ENCODE peak calls at places on chromosomes 11 and 22, in ten cellular contexts. One of them, this sample, is unnamed.

GRCh38 chr11:35529971-35530495 is 4.6 kb upstream of the PAMR1 start:
- DNase-seq in AG09309: peak
- DNase-seq in AG09319: peak
- DNase-seq in omental fat pad: no peak
- DNase-seq in uterus: peak
- DNase-seq in breast epithelium: no peak
- DNase-seq in WTC11: no peak
- DNase-seq in lower leg skin: no peak
- DNase-seq in foreskin fibroblast: peak
- DNase-seq in cardiac muscle cell: no peak
- DNase-seq in this sample: no peak

GRCh38 chr11:4826425-4826824 is 5.3 kb downstream of the OR51F2 start:
- DNase-seq in uterus: no peak
- DNase-seq in cardiac muscle cell: no peak
- DNase-seq in foreskin fibroblast: peak
- DNase-seq in lower leg skin: no peak
- DNase-seq in breast epithelium: no peak
- DNase-seq in omental fat pad: no peak
- DNase-seq in AG09319: no peak
- DNase-seq in AG09309: no peak
- DNase-seq in WTC11: no peak
- DNase-seq in this sample: no peak

GRCh38 chr11:6686006-6686405 is 2.9 kb upstream of the MRPL17 start:
- DNase-seq in breast epithelium: no peak
- DNase-seq in uterus: no peak
- DNase-seq in cardiac muscle cell: no peak
- DNase-seq in WTC11: no peak
- DNase-seq in omental fat pad: no peak
- DNase-seq in AG09309: no peak
- DNase-seq in foreskin fibroblast: peak
- DNase-seq in lower leg skin: no peak
- DNase-seq in AG09319: no peak
- DNase-seq in this sample: no peak

GRCh38 chr11:35030716-35031213 is 108.2 kb upstream of the CD44 start:
- DNase-seq in cardiac muscle cell: no peak
- DNase-seq in AG09319: no peak
- DNase-seq in lower leg skin: peak
- DNase-seq in uterus: peak
- DNase-seq in AG09309: peak
- DNase-seq in foreskin fibroblast: peak
- DNase-seq in breast epithelium: no peak
- DNase-seq in WTC11: no peak
- DNase-seq in omental fat pad: peak
- DNase-seq in this sample: no peak

GRCh38 chr22:40394607-40395006 is 24.2 kb downstream of the SGSM3 start:
- DNase-seq in AG09309: no peak
- DNase-seq in foreskin fibroblast: no peak
- DNase-seq in WTC11: no peak
- DNase-seq in breast epithelium: no peak
- DNase-seq in cardiac muscle cell: no peak
- DNase-seq in omental fat pad: no peak
- DNase-seq in AG09319: no peak
- DNase-seq in uterus: no peak
- DNase-seq in lower leg skin: no peak
- DNase-seq in this sample: no peak

GRCh38 chr22:41352058-41352457 is 29.7 kb upstream of the TEF start:
- DNase-seq in breast epithelium: no peak
- DNase-seq in AG09319: no peak
- DNase-seq in omental fat pad: no peak
- DNase-seq in lower leg skin: no peak
- DNase-seq in AG09309: peak
- DNase-seq in WTC11: no peak
- DNase-seq in cardiac muscle cell: no peak
- DNase-seq in foreskin fibroblast: peak
- DNase-seq in uterus: no peak
- DNase-seq in this sample: no peak

GRCh38 chr11:12803086-12803826 is 129.0 kb downstream of the TEAD1 start:
- DNase-seq in AG09319: no peak
- DNase-seq in uterus: no peak
- DNase-seq in breast epithelium: no peak
- DNase-seq in lower leg skin: no peak
- DNase-seq in cardiac muscle cell: no peak
- DNase-seq in AG09309: no peak
- DNase-seq in omental fat pad: no peak
- DNase-seq in WTC11: no peak
- DNase-seq in foreskin fibroblast: peak
- DNase-seq in this sample: no peak

GRCh38 chr22:45469573-45470383 is 32.9 kb upstream of the FBLN1 start:
- DNase-seq in cardiac muscle cell: no peak
- DNase-seq in foreskin fibroblast: peak
- DNase-seq in WTC11: no peak
- DNase-seq in AG09309: peak
- DNase-seq in AG09319: no peak
- DNase-seq in breast epithelium: no peak
- DNase-seq in uterus: no peak
- DNase-seq in omental fat pad: peak
- DNase-seq in lower leg skin: no peak
- DNase-seq in this sample: no peak

GRCh38 chr22:42076764-42077485 is 2.6 kb upstream of the SMDT1 start:
- DNase-seq in uterus: no peak
- DNase-seq in foreskin fibroblast: no peak
- DNase-seq in omental fat pad: no peak
- DNase-seq in AG09319: no peak
- DNase-seq in lower leg skin: no peak
- DNase-seq in cardiac muscle cell: no peak
- DNase-seq in AG09309: no peak
- DNase-seq in breast epithelium: no peak
- DNase-seq in WTC11: no peak
- DNase-seq in this sample: no peak

GRCh38 chr11:1129666-1130160 is 28.0 kb upstream of the MUC5AC start:
- DNase-seq in lower leg skin: no peak
- DNase-seq in cardiac muscle cell: no peak
- DNase-seq in uterus: no peak
- DNase-seq in AG09319: no peak
- DNase-seq in breast epithelium: no peak
- DNase-seq in foreskin fibroblast: no peak
- DNase-seq in WTC11: peak
- DNase-seq in omental fat pad: no peak
- DNase-seq in AG09309: no peak
- DNase-seq in this sample: no peak

GRCh38 chr11:61828629-61829407 is 718 bp downstream of the FADS2 start:
- DNase-seq in WTC11: peak
- DNase-seq in omental fat pad: no peak
- DNase-seq in breast epithelium: no peak
- DNase-seq in cardiac muscle cell: peak
- DNase-seq in foreskin fibroblast: peak
- DNase-seq in AG09319: no peak
- DNase-seq in lower leg skin: no peak
- DNase-seq in AG09309: no peak
- DNase-seq in uterus: peak
- DNase-seq in this sample: peak

GRCh38 chr11:95711162-95711944 is 78.2 kb downstream of the FAM76B start:
- DNase-seq in AG09309: peak
- DNase-seq in WTC11: no peak
- DNase-seq in omental fat pad: no peak
- DNase-seq in uterus: no peak
- DNase-seq in AG09319: no peak
- DNase-seq in foreskin fibroblast: peak
- DNase-seq in breast epithelium: no peak
- DNase-seq in cardiac muscle cell: no peak
- DNase-seq in lower leg skin: no peak
- DNase-seq in this sample: peak

GRCh38 chr11:2837096-2837601 is 48.4 kb downstream of the CDKN1C start:
- DNase-seq in breast epithelium: no peak
- DNase-seq in uterus: peak
- DNase-seq in WTC11: peak
- DNase-seq in omental fat pad: no peak
- DNase-seq in lower leg skin: peak
- DNase-seq in AG09319: peak
- DNase-seq in cardiac muscle cell: peak
- DNase-seq in foreskin fibroblast: peak
- DNase-seq in AG09309: no peak
- DNase-seq in this sample: no peak
- TF ChIP-seq CTCF in breast epithelium: no peak
- TF ChIP-seq CTCF in uterus: peak
- TF ChIP-seq CTCF in WTC11: no peak
- TF ChIP-seq CTCF in omental fat pad: no peak
- TF ChIP-seq CTCF in lower leg skin: no peak
- TF ChIP-seq CTCF in AG09319: peak
- TF ChIP-seq CTCF in cardiac muscle cell: no peak
- TF ChIP-seq CTCF in foreskin fibroblast: peak
- TF ChIP-seq CTCF in AG09309: peak
- TF ChIP-seq CTCF in this sample: no peak

GRCh38 chr11:14519692-14520085 is 497 bp downstream of the PSMA1 start:
- DNase-seq in omental fat pad: no peak
- DNase-seq in breast epithelium: no peak
- DNase-seq in AG09319: no peak
- DNase-seq in uterus: no peak
- DNase-seq in lower leg skin: no peak
- DNase-seq in WTC11: no peak
- DNase-seq in cardiac muscle cell: no peak
- DNase-seq in foreskin fibroblast: peak
- DNase-seq in AG09309: no peak
- DNase-seq in this sample: no peak

GRCh38 chr11:14518820-14519219 is 1.4 kb downstream of the PSMA1 start:
- DNase-seq in breast epithelium: no peak
- DNase-seq in uterus: no peak
- DNase-seq in cardiac muscle cell: no peak
- DNase-seq in AG09319: no peak
- DNase-seq in AG09309: no peak
- DNase-seq in WTC11: no peak
- DNase-seq in lower leg skin: no peak
- DNase-seq in foreskin fibroblast: no peak
- DNase-seq in omental fat pad: no peak
- DNase-seq in this sample: no peak

GRCh38 chr11:14522245-14522644 is 2.1 kb upstream of the PSMA1 start:
- DNase-seq in AG09319: no peak
- DNase-seq in foreskin fibroblast: no peak
- DNase-seq in cardiac muscle cell: no peak
- DNase-seq in breast epithelium: no peak
- DNase-seq in lower leg skin: no peak
- DNase-seq in WTC11: no peak
- DNase-seq in uterus: no peak
- DNase-seq in AG09309: no peak
- DNase-seq in omental fat pad: no peak
- DNase-seq in this sample: no peak

GRCh38 chr11:14520902-14521151 is 641 bp upstream of the PSMA1 start:
- DNase-seq in breast epithelium: no peak
- DNase-seq in AG09319: no peak
- DNase-seq in cardiac muscle cell: no peak
- DNase-seq in lower leg skin: no peak
- DNase-seq in AG09309: no peak
- DNase-seq in uterus: no peak
- DNase-seq in foreskin fibroblast: no peak
- DNase-seq in WTC11: no peak
- DNase-seq in omental fat pad: no peak
- DNase-seq in this sample: no peak

DNA sequence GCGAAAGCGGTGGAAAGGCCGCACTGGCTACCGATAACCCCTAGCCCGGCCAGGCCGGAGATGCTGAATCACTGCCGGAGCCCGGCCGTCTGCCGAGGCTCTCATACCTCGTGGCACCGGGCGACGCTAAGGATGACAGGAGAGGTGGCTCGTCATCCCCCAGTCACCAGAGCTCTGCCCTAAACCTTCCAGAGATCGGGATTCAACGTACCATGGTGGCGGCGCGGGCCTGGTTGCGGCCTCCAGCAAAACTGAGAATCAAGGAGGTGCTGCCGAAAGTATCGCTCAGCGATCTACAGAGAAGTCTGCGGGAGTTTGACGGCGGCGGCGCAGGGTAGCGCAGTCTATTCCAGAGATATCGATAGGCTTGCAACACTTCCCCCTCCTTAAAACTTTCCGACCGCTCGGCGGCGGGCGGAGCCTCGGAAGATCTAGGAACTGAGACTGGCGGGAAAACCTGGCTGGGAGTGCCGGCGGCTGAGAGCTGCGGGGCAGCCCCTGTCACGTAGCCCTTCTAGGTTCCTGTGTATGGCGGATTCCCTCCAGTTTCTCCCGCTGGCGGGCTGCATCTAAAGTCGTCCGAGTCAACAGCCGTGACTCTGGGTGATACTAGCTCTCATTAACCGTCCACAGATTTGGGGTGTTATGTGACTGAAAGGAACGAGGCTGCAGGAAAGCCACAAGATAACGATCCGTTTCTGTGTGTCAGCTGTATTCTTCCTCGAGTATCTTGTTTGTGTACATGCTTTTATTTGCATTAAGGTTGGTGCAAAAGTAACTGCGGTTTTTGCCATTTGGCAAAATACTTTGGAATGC is at the start of gene PSMA1:
- DNase-seq in AG09319: peak
- DNase-seq in omental fat pad: peak
- DNase-seq in lower leg skin: peak
- DNase-seq in AG09309: peak
- DNase-seq in breast epithelium: peak
- DNase-seq in uterus: peak
- DNase-seq in foreskin fibroblast: peak
- DNase-seq in cardiac muscle cell: peak
- DNase-seq in WTC11: peak
- DNase-seq in this sample: peak
- TF ChIP-seq CTCF in AG09319: no peak
- TF ChIP-seq CTCF in omental fat pad: no peak
- TF ChIP-seq CTCF in lower leg skin: no peak
- TF ChIP-seq CTCF in AG09309: no peak
- TF ChIP-seq CTCF in breast epithelium: peak
- TF ChIP-seq CTCF in uterus: peak
- TF ChIP-seq CTCF in foreskin fibroblast: no peak
- TF ChIP-seq CTCF in cardiac muscle cell: peak
- TF ChIP-seq CTCF in WTC11: no peak
- TF ChIP-seq CTCF in this sample: no peak

DNA sequence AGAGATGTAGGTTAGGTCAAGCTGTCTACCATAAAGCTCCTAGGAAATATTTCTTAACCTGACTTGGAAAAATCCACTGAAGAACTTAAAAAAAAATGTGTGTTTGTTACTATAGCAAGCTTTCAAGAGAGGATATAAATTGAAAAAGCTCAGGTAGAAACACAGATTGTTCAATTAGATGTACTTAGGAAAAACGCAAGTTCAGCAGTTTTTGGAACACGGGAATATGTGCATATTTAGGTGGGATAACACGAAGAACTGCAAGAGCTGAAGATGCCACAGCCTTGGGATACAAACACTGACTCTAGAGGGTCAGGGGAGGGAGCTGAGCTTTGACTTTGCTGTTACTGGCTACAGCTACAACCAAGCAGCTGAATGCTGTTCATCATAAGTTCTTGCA is 77.8 kb upstream of the FSHB start:
- DNase-seq in foreskin fibroblast: no peak
- DNase-seq in WTC11: no peak
- DNase-seq in cardiac muscle cell: no peak
- DNase-seq in lower leg skin: no peak
- DNase-seq in AG09309: no peak
- DNase-seq in breast epithelium: no peak
- DNase-seq in uterus: no peak
- DNase-seq in AG09319: no peak
- DNase-seq in omental fat pad: no peak
- DNase-seq in this sample: no peak
- TF ChIP-seq CTCF in foreskin fibroblast: no peak
- TF ChIP-seq CTCF in WTC11: no peak
- TF ChIP-seq CTCF in cardiac muscle cell: no peak
- TF ChIP-seq CTCF in lower leg skin: no peak
- TF ChIP-seq CTCF in AG09309: no peak
- TF ChIP-seq CTCF in breast epithelium: no peak
- TF ChIP-seq CTCF in uterus: no peak
- TF ChIP-seq CTCF in AG09319: no peak
- TF ChIP-seq CTCF in omental fat pad: no peak
- TF ChIP-seq CTCF in this sample: no peak

GRCh38 chr11:105151936-105152554 is 12.5 kb upstream of the CARD18 start:
- DNase-seq in AG09309: no peak
- DNase-seq in uterus: no peak
- DNase-seq in WTC11: no peak
- DNase-seq in cardiac muscle cell: no peak
- DNase-seq in breast epithelium: no peak
- DNase-seq in lower leg skin: no peak
- DNase-seq in AG09319: no peak
- DNase-seq in omental fat pad: no peak
- DNase-seq in foreskin fibroblast: peak
- DNase-seq in this sample: no peak
- TF ChIP-seq CTCF in AG09309: no peak
- TF ChIP-seq CTCF in uterus: no peak
- TF ChIP-seq CTCF in WTC11: no peak
- TF ChIP-seq CTCF in cardiac muscle cell: no peak
- TF ChIP-seq CTCF in breast epithelium: no peak
- TF ChIP-seq CTCF in lower leg skin: no peak
- TF ChIP-seq CTCF in AG09319: no peak
- TF ChIP-seq CTCF in omental fat pad: no peak
- TF ChIP-seq CTCF in foreskin fibroblast: no peak
- TF ChIP-seq CTCF in this sample: no peak